ENCODE peak calls at places on chromosomes 12 and 14, in seven cellular contexts. H is suprapubic skin, Y is HCT116, P is adrenal gland, N is IMR-90, B is endothelial cell of umbilical vein, E is Peyer's patch. F is an unnamed sample. For H3K36me3, the result is how much of the 10 kb centered on the place peaks cover.

GRCh38 chr14:97603201-97603600 is 806.0 kb downstream of the VRK1 start:
- DNase-seq in H (no peak), P (no peak), B (no peak), Y (no peak), N (no peak), E (no peak), F (no peak)

GRCh38 chr12:9349888-9350885 is 142.0 kb upstream of the PZP start:
- DNase-seq in Y (no peak), B (no peak), N (no peak), H (no peak), E (no peak), P (no peak), F (no peak)

GRCh38 chr14:81352413-81352812 is 47.7 kb downstream of the STON2 start:
- DNase-seq in H (no peak), Y (no peak), N (no peak), B (no peak), E (no peak), P (no peak), F (no peak)

GRCh38 chr12:54075974-54076373 is 22.3 kb downstream of the HOXC4 start:
- DNase-seq in Y (no peak), H (no peak), B (no peak), E (no peak), N (no peak), P (no peak), F (no peak)

GRCh38 chr12:106774808-106775524 is 484 bp downstream of the RIC8B start:
- DNase-seq in E (no peak), H (peak), Y (no peak), B (peak), P (no peak), N (no peak), F (no peak)

GRCh38 chr12:91577586-91578539 is 395.2 kb upstream of the DCN start:
- DNase-seq in H (no peak), B (peak), N (peak), E (no peak), P (no peak), Y (peak), F (no peak)

GRCh38 chr12:40107803-40108620 is 2.1 kb upstream of the SLC2A13 start:
- DNase-seq in B (no peak), H (no peak), E (no peak), P (no peak), Y (no peak), N (no peak), F (no peak)

GRCh38 chr12:122067966-122068365 is 10.6 kb upstream of the MLXIP start:
- DNase-seq in Y (no peak), N (peak), H (no peak), E (no peak), B (peak), P (peak), F (peak)

GRCh38 chr12:128043317-128043716 is 223.7 kb upstream of the TMEM132C start:
- DNase-seq in Y (no peak), B (no peak), P (no peak), N (no peak), H (no peak), E (no peak), F (no peak)

GRCh38 chr14:57382283-57382682 is 8.1 kb upstream of the NAA30 start:
- DNase-seq in E (no peak), Y (no peak), N (peak), B (peak), H (no peak), P (no peak), F (no peak)

GRCh38 chr12:110731479-110731878 is 11.2 kb downstream of the PPP1CC start:
- DNase-seq in P (no peak), Y (no peak), N (no peak), H (no peak), B (no peak), E (no peak), F (no peak)

GRCh38 chr12:110355080-110355479 is 48.4 kb downstream of the ANAPC7 start:
- DNase-seq in Y (peak), H (no peak), B (no peak), P (no peak), E (no peak), N (no peak), F (no peak)

GRCh38 chr12:132460571-132460970 is 29.4 kb upstream of the FBRSL1 start:
- DNase-seq in B (no peak), P (no peak), N (no peak), H (no peak), Y (no peak), E (no peak), F (no peak)

GRCh38 chr12:26043139-26044006 is 81.5 kb downstream of the BHLHE41 start:
- DNase-seq in E (no peak), B (no peak), H (no peak), N (no peak), Y (no peak), P (no peak), F (no peak)

GRCh38 chr12:8065991-8066594 is at the start of gene C3AR1:
- DNase-seq in Y (no peak), N (peak), E (no peak), B (peak), P (no peak), H (no peak), F (no peak)

DNA sequence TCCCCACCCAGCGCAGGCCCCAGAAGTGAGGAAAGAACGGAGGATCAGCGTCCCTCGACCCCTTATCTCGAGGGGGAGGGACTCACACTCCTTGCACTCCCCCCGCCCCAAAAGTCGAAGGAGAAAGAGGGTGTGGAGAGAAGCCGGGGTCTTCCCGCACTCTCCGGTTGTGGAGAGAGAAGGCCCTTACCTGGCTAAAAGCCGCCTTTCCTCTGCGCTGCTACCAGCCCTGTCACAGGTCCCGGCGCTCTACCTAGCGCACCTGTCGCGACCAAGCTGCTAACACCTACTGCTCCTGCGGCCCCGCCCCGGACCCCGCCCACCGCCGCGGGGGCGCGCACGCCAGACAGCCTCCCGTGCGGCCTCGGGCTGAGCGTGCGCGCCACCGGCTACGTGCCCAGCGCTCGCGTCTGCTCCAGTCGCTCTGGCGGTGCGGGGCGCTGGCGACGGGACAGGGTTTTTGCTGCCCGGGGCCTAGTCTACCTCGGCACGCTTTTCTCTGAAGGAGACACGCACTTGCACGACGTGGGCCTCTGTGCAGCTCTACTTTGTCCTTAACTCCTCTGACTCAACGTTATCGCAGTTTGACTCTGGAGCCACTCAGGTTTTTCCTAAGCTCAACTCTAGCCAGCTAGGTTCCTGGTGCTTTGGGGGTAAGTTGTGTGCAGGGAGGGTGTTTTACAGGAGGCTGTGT is at the start of gene LIMA1:
- DNase-seq in E (peak), N (peak), Y (peak), H (peak), P (peak), B (peak), F (peak)
- TF ChIP-seq POLR2A in E (peak), N (peak), Y (peak), H (peak), P (peak), B (peak), F (peak)

GRCh38 chr14:36129181-36129580 is 47.3 kb downstream of the PTCSC3 start:
- DNase-seq in H (no peak), P (no peak), B (no peak), Y (peak), E (no peak), N (no peak), F (no peak)
- H3K27ac ChIP-seq in H (no peak), P (no peak), B (no peak), Y (no peak), E (no peak), N (no peak), F (no peak)

DNA sequence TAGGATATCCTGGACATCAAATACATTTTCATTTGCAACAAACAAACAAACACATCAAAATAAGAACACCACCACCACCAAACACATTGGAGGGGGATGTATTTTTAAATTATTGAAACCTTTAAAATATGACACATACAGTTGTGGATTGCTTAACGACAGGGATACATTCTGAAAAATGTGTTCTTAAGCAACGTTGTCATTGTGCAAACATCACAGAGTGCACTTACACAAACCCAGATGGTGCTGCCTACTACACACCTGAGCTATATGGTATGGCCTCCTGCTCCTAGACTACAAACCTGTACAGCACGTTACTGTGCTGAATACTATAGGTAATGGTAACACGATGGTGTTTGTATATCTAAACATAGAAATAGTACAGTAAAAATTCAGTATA is 19.4 kb downstream of the PYGL start:
- DNase-seq in E (no peak), Y (no peak), N (no peak), P (no peak), H (no peak), B (no peak), F (no peak)
- H3K36me3 ChIP-seq in E (under half), Y (under half), N (under half), P (under half), H (half or more), B (under half), F (under half)

DNA sequence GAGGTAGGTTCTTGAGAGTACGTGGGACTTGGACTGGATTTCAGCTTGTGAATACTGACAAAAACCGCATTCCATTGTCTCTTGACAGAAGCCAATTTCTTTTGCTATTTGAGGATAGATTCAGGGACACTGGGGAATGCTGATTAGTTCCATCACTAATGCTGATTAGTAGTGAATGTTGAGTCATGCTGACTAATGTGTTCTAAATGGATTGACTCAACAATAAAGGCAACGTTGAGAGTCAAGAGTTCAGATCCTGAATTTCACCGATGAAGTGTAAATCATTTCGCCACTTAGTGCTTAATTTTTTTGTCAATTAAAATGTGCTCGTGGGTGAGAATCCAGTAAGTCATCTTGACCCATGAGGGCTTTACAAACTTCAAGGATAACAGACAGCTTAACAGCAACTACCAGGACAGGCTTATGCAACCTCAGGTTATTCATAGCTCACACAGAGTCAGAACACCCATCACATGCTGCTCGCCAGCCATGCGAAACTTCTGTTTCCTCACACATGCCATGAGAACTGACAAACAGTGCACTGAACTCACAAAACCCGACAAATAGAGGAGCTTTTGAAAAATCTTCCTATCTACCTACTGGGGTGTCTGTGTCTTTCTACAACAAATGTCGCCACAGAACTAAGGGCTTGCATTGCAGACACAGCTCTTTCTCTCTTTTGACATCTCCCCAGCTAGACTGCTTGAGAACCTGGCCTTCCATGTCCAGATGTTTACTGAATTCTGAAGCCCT is 316.5 kb downstream of the ZFP36L1 start:
- DNase-seq in B (peak), H (peak), P (peak), Y (no peak), E (no peak), N (peak), F (no peak)
- TF ChIP-seq POLR2A in B (peak), H (no peak), P (no peak), Y (no peak), E (no peak), N (no peak), F (no peak)

DNA sequence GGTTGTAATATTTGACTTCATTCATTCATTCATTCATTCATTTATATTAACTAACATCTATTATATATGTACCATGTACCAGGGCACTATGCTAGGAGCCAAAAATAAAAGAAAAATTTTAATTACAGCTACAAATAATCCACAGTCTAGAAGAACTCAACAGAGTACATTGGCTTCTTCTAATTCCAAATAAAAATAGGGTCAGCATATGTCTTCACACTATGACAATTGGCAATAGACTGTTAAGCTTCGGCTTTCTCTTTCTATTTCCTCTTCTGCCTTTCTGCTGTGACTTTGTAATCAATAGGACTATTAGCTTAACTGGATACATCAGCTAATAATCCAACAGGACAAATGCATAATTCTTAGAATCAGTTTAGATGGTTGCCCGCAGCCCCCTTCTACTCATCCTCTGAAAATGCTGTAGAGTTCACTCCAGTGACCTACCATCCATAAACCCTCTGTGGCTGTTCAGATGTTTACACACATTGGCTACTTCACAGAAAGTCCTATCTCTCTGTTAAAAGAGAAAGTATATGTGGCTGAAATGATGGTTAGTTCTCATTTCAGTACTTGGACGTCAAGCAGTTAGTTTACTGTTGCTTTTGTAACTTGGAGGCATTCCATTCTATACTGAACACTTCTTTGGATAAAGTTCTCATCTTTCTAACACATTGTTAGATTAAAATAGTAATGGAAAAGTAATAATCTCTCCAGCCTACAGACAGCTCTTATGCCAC is 445.5 kb upstream of the GARIN6 start:
- DNase-seq in B (no peak), E (no peak), H (no peak), P (no peak), Y (no peak), N (no peak), F (no peak)
- H3K27ac ChIP-seq in B (no peak), E (no peak), H (no peak), P (no peak), Y (no peak), N (no peak), F (no peak)

GRCh38 chr14:52863339-52863700 is 71.9 kb upstream of the GNPNAT1 start:
- DNase-seq in H (no peak), E (no peak), B (no peak), N (peak), P (no peak), Y (no peak), F (no peak)

GRCh38 chr14:52860910-52861309 is 69.5 kb upstream of the GNPNAT1 start:
- DNase-seq in B (no peak), E (no peak), Y (no peak), N (no peak), H (no peak), P (no peak), F (no peak)

GRCh38 chr14:52860209-52860608 is 68.8 kb upstream of the GNPNAT1 start:
- DNase-seq in H (no peak), B (no peak), P (no peak), Y (no peak), E (no peak), N (no peak), F (no peak)

DNA sequence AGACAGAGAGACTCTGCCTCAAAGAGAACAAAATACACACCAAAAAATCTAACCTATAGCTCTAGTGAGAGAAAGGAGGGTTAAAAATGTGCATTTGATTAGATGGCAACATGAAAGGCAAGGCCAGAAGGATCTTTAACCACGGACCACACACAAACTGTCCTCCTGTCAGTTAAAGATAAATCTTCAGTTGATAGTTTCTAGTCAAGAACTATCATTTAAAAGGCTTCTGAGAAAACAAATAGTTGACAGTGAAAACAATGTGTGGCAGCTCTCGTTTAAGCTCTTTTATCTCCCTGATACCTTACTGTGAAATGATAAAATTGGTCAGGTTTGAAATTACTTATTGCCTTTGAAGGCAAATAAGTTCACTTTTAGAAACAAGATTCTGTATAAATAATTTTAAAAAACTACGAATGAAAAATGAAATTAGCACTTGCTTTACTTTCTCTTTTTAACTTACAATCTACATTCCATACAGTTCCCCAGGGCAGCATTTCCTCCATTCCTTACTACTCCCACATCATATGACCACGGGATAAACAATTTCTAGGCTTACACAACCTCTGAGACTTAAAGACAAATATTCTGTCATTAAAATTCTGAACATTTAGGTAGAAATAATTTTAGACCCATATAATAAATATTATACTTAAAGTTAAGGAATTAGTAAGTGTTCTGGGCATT is 71.4 kb upstream of the GNPNAT1 start:
- DNase-seq in B (peak), Y (no peak), N (peak), P (no peak), E (no peak), H (no peak), F (no peak)
- H3K36me3 ChIP-seq in B (under half), Y (under half), N (half or more), P (under half), E (under half), H (under half), F (under half)

DNA sequence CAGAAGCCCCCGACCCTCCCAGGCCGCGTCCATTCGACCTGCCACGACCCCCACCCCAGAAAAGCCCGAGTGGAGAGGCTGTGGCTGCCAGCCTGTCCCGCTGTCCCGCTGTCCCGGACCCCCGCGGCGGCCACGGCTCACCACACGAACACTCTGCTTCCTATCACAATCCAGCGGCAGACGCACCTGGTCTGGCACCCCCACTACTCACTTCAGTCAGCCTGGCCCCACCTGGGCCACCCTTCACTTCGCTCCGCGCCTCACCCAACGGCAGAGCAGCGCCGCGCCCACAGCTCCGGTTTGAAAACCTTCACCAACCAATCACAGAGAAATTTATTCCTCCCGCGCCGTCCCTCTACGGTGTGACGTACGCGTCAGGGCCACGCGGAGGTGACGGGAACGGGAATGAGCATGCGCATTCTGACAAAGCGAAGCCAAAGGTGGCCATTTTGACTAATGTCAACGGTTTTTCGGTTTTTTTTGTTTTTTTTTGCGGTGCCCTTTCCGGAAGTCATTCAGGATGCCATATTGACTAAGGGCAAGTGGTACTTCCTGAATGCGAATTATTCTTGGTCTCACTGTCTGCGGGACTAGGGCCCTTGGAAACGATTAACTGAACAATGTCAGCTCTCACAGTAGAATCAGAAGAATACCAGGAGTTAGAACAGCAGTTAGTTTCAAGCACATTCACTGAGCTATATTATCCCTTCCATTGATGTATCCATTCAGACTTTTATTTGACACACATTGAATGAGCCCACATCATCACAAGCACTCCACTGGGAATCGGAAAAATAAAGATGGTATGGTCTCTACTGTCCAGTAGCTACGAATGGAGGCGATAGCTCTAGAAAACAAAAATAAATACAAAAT is at the start of gene RACGAP1:
- DNase-seq in Y (peak), H (peak), P (peak), E (peak), N (peak), B (peak), F (peak)
- TF ChIP-seq POLR2A in Y (peak), H (no peak), P (peak), E (no peak), N (peak), B (peak), F (peak)

F was measured in prostate gland.